ENCODE peak calls at places on chromosome 10, in four cellular contexts. T is stimulated activated CD4-positive, alpha-beta T cell treated with anti-CD3 and anti-CD28 coated beads, Interleukin-4, amount 100 ng/mL, for 48 hours; V is left ventricle myocardium inferior; W is astrocyte of the spinal cord. I is an unnamed sample.

GRCh38 chr10:48580236-48580635 is 24.6 kb downstream of the ARHGAP22 start:
- DNase-seq in W (no peak), T (no peak), V (no peak), I (no peak)

GRCh38 chr10:93440591-93441012 is 41.5 kb downstream of the MYOF start:
- DNase-seq in T (no peak), W (peak), V (no peak), I (no peak)

GRCh38 chr10:79068562-79069324 is at the start of gene ZMIZ1:
- DNase-seq in W (peak), V (peak), T (peak), I (peak)

GRCh38 chr10:6062101-6062771 is at the start of gene IL2RA:
- DNase-seq in W (no peak), T (peak), V (no peak), I (no peak)

GRCh38 chr10:20962165-20962564 is 65.1 kb upstream of the NEBL start:
- DNase-seq in W (no peak), V (no peak), T (no peak), I (no peak)

GRCh38 chr10:130354976-130355795 is 219.0 kb downstream of the GLRX3 start:
- DNase-seq in V (no peak), T (no peak), W (no peak), I (no peak)

GRCh38 chr10:129605986-129606518 is 139.0 kb downstream of the MGMT start:
- DNase-seq in W (no peak), T (no peak), V (no peak), I (no peak)

GRCh38 chr10:112314822-112315474 is 31.7 kb downstream of the TECTB start:
- DNase-seq in V (peak), T (peak), W (peak), I (peak)

GRCh38 chr10:124161212-124162000 is 68.0 kb upstream of the CHST15 start:
- DNase-seq in V (no peak), W (no peak), T (no peak), I (no peak)

GRCh38 chr10:89392974-89393373 is 551 bp downstream of the IFIT1 start:
- DNase-seq in V (no peak), T (no peak), W (peak), I (no peak)

GRCh38 chr10:5442990-5443370 is 30.6 kb downstream of the NET1 start:
- DNase-seq in T (no peak), V (no peak), W (no peak), I (no peak)

GRCh38 chr10:1923586-1923985 is 186.3 kb upstream of the ADARB2 start:
- DNase-seq in V (no peak), T (no peak), W (no peak), I (no peak)

GRCh38 chr10:90087197-90088007 is 386.0 kb downstream of the KIF20B start:
- DNase-seq in W (peak), V (no peak), T (peak), I (no peak)

GRCh38 chr10:93445097-93445960 is 36.8 kb downstream of the MYOF start:
- DNase-seq in V (peak), W (peak), T (no peak), I (peak)

GRCh38 chr10:11404931-11405330 is 206.5 kb downstream of the USP6NL start:
- DNase-seq in T (no peak), W (no peak), V (no peak), I (peak)

GRCh38 chr10:129707406-129708388 is 240.7 kb downstream of the MGMT start:
- DNase-seq in V (peak), T (no peak), W (peak), I (no peak)

GRCh38 chr10:34580643-34581042 is 234.5 kb downstream of the PARD3 start:
- DNase-seq in W (peak), V (no peak), T (no peak), I (no peak)